ENCODE peak calls at places on chromosomes 7 and 10, in six cellular contexts. R is foreskin fibroblast, N is Peyer's patch, P is AG10803, T is lower lobe of right lung, Q is GM10248. K is an unnamed sample.

GRCh38 chr10:113982745-113983144 is 60.9 kb upstream of the ADRB1 start:
- DNase-seq in P (no peak), R (no peak), N (no peak), Q (peak), T (peak), K (no peak)

GRCh38 chr7:101733713-101734475 is 83.5 kb upstream of the CUX1 start:
- DNase-seq in Q (peak), P (peak), T (peak), N (no peak), R (no peak), K (no peak)

GRCh38 chr10:15232279-15232678 is 63.8 kb upstream of the NMT2 start:
- DNase-seq in P (no peak), R (no peak), N (no peak), T (no peak), Q (no peak), K (no peak)

GRCh38 chr7:141381794-141382453 is 169.3 kb upstream of the AGK start:
- DNase-seq in P (no peak), R (no peak), T (no peak), N (no peak), Q (no peak), K (no peak)

GRCh38 chr7:101696-102376 is 90.5 kb upstream of the FAM20C start:
- DNase-seq in N (no peak), Q (no peak), P (peak), T (no peak), R (peak), K (no peak)

GRCh38 chr10:33955676-33956075 is 621.2 kb upstream of the NRP1 start:
- DNase-seq in R (no peak), N (no peak), P (no peak), Q (no peak), T (no peak), K (no peak)

GRCh38 chr7:73313521-73313906 is 4.9 kb upstream of the NSUN5 start:
- DNase-seq in R (no peak), Q (no peak), P (no peak), T (no peak), N (no peak), K (no peak)

GRCh38 chr10:87635498-87636312 is 24.0 kb upstream of the PAPSS2 start:
- DNase-seq in Q (no peak), T (no peak), N (no peak), P (peak), R (peak), K (no peak)

GRCh38 chr7:54674891-54675290 is 84.1 kb downstream of the SEC61G start:
- DNase-seq in T (no peak), P (no peak), Q (no peak), N (no peak), R (no peak), K (no peak)

GRCh38 chr10:9010093-9010492 is 955.6 kb downstream of the GATA3 start:
- DNase-seq in R (no peak), T (no peak), Q (no peak), P (no peak), N (no peak), K (no peak)

GRCh38 chr10:62005687-62006086 is 104.2 kb downstream of the ARID5B start:
- DNase-seq in N (no peak), R (no peak), T (no peak), P (no peak), Q (no peak), K (no peak)

GRCh38 chr10:30557884-30558283 is 71.7 kb downstream of the LYZL2 start:
- DNase-seq in R (no peak), T (no peak), P (peak), Q (no peak), N (no peak), K (no peak)

GRCh38 chr10:68238371-68238770 is 6.5 kb upstream of the ATOH7 start:
- DNase-seq in Q (no peak), P (no peak), N (no peak), R (no peak), T (no peak), K (no peak)

GRCh38 chr7:21365866-21366624 is 61.8 kb upstream of the SP4 start:
- DNase-seq in N (no peak), T (no peak), Q (no peak), P (no peak), R (no peak), K (no peak)

GRCh38 chr7:140005754-140006503 is 56.8 kb downstream of the PARP12 start:
- DNase-seq in N (no peak), P (peak), R (no peak), Q (no peak), T (no peak), K (peak)

GRCh38 chr7:520503-521161 is 986 bp upstream of the PDGFA start:
- DNase-seq in P (no peak), R (no peak), N (no peak), T (no peak), Q (no peak), K (no peak)

GRCh38 chr7:32204361-32205018 is 134.3 kb upstream of the PDE1C start:
- DNase-seq in T (no peak), N (no peak), R (peak), Q (peak), P (peak), K (no peak)

GRCh38 chr7:155533120-155533826 is 13.1 kb downstream of the CNPY1 start:
- DNase-seq in P (no peak), N (no peak), T (no peak), Q (no peak), R (no peak), K (peak)

GRCh38 chr10:132392811-132393694 is 3.9 kb upstream of the PWWP2B start:
- DNase-seq in T (no peak), R (peak), P (peak), Q (no peak), N (no peak), K (peak)

GRCh38 chr7:91566333-91566732 is 302.1 kb downstream of the FZD1 start:
- DNase-seq in R (no peak), T (no peak), P (no peak), N (no peak), Q (no peak), K (no peak)

GRCh38 chr7:50953820-50954219 is 171.1 kb upstream of the GRB10 start:
- DNase-seq in Q (no peak), P (no peak), N (no peak), T (no peak), R (peak), K (no peak)

GRCh38 chr7:81013036-81013435 is 94.2 kb upstream of the SEMA3C start:
- DNase-seq in Q (no peak), N (no peak), P (peak), R (peak), T (no peak), K (no peak)

GRCh38 chr10:95739046-95739445 is 16.9 kb upstream of the ENTPD1 start:
- DNase-seq in T (no peak), R (no peak), Q (no peak), P (no peak), N (no peak), K (no peak)

GRCh38 chr10:133357293-133358151 is at the start of gene FUOM:
- DNase-seq in P (peak), Q (peak), T (peak), N (peak), R (peak), K (peak)

GRCh38 chr10:43221419-43222293 is 45.2 kb downstream of the RASGEF1A start:
- DNase-seq in N (no peak), Q (no peak), R (no peak), T (peak), P (no peak), K (peak)

DNA sequence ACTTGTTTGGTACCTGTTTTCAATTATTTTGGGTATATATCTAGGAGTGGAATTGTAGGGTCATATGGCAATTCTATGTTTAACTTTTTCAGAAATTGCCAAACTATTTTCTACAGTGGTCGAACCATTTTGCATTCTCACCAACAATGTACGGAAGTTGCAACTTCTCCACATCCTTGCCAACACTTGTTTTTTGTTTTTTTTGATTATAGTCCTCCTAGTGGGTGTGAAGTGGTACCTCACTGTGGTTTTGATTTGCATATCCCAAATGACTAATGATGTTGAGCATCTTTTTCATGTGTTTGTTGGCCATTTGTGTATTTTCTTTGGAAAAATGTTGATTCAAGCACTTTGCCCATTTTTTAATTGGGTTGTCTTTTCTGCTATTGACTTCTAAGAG is 122.1 kb downstream of the RPS24 start:
- DNase-seq in P (no peak), R (no peak), N (no peak), T (no peak), Q (no peak), K (no peak)
- TF ChIP-seq CTCF in P (no peak), R (no peak), N (no peak), T (no peak), Q (no peak), K (peak)

DNA sequence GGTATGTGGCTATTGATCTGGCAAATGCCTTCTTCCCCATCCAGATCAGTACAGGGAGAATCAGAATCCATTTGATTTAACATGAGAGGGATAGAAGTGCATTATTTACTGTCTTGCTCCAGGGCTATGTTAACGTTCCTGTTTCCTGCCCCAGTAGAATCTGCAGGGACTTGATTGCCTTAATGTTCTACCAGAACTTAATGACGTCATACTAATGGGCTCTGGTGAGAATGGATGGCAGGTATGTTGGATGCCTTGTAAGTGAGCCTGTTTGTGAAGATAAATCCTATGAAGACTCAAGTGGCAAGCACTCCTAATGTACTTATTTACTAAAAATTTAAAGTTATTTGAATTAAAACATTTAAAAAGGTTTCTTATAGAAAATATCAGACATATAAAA is 44.5 kb upstream of the CHCHD3 start:
- DNase-seq in R (no peak), P (no peak), N (no peak), Q (no peak), T (no peak), K (no peak)
- TF ChIP-seq CTCF in R (no peak), P (no peak), N (no peak), Q (no peak), T (no peak), K (no peak)

DNA sequence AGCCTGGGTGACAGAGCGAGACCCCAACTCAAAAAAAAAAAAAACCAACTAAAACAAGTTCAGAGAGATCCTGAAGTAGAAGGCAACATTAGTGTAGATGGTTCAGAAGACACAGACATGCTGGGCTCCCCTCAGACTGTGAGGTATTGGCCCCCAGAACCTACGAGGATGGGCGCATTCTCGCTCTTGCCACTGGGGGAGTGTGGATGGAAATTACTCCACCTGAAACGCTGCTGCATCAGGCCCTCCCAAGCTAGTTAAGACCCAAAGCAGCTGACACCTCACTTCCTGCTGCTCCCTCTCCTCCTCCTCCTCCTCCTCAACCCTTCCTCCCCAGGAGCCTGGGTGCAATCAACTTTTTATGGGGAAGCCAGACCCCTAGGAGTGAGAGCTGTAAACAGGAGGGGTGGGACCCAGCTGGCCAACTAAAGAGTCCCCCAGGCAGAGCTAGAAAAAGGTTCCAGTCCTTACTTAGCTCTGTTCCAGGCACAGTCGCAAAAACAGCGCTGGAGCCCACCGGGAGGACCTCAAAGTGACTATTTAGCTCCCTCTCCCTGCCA is 7.4 kb downstream of the SH3PXD2A start:
- DNase-seq in N (no peak), R (no peak), P (no peak), Q (no peak), T (no peak), K (no peak)
- TF ChIP-seq CTCF in N (no peak), R (peak), P (peak), Q (no peak), T (no peak), K (peak)

GRCh38 chr7:120617239-120617638 is 240.7 kb downstream of the TSPAN12 start:
- DNase-seq in P (no peak), Q (no peak), R (no peak), T (no peak), N (no peak), K (no peak)
- TF ChIP-seq CTCF in P (no peak), Q (no peak), R (no peak), T (no peak), N (no peak), K (no peak)

GRCh38 chr10:77715081-77715480 is 77.5 kb upstream of the KCNMA1 start:
- DNase-seq in R (no peak), P (no peak), N (no peak), T (no peak), Q (no peak), K (no peak)
- TF ChIP-seq CTCF in R (no peak), P (no peak), N (no peak), T (no peak), Q (no peak), K (peak)

GRCh38 chr7:123198668-123199652 is 809 bp downstream of the SLC13A1 start:
- DNase-seq in R (no peak), P (no peak), Q (no peak), N (no peak), T (no peak), K (no peak)
- TF ChIP-seq CTCF in R (no peak), P (no peak), Q (no peak), N (no peak), T (no peak), K (no peak)

DNA sequence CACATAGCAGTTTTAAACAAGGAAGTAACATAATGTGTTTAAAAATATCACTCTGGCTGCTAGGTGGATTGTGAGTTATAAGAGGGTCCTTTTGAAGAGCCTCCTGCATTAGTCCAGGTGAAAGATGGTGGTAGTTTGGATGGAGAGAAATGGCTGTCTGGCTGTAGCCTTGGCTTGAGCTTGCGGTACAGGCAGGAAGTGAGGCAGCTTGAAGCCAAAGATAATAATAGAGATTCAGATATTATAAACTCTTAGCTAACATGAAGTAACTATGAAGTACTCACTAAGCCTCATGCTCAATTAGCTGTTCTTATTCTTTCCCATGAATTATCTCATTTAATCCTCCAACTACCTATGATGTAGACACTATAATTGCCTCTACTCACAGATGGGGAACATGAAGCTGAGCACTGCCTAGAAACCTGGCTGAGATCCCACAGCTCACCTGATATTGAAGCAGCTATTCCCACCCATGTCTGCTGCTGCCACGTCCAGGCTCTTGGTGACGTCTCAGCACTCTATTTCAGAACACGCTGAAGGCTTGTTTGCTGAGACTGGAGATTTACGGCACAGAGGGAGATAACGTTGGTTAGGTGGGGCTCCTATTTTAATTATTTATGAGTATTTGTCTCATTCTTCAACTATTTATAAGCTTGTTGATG is 10.4 kb downstream of the C10orf120 start:
- DNase-seq in R (no peak), Q (no peak), N (no peak), P (no peak), T (no peak), K (no peak)
- TF ChIP-seq CTCF in R (no peak), Q (no peak), N (no peak), P (no peak), T (no peak), K (no peak)

GRCh38 chr7:79741684-79742083 is 288.2 kb upstream of the MAGI2 start:
- DNase-seq in T (no peak), Q (no peak), P (no peak), R (no peak), N (no peak), K (no peak)
- TF ChIP-seq CTCF in T (no peak), Q (no peak), P (peak), R (peak), N (no peak), K (peak)

GRCh38 chr10:116263870-116264269 is 9.1 kb downstream of the GFRA1 start:
- DNase-seq in N (no peak), Q (no peak), R (no peak), P (no peak), T (no peak), K (no peak)
- TF ChIP-seq CTCF in N (no peak), Q (no peak), R (no peak), P (no peak), T (no peak), K (no peak)

DNA sequence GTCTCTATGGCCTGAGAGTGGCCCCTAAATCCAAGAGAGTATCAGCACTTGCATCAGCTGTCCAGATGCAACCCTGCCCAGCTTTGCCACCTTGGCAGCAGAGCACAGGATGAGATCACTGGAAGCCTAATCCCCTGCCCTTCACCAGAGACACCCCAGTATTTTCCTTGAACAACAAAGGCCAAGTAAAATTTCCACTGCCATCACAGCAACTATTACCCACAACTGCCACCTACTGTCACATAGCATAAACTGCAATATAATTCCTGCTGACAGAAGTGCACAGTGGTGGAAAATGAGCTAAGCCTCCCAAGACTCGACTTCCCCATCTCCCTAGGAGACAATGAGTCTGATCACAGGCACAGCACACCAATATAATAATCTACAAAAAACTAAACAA is 462.8 kb upstream of the ZWINT start:
- DNase-seq in P (no peak), N (no peak), T (no peak), Q (peak), R (no peak), K (no peak)
- TF ChIP-seq CTCF in P (no peak), N (peak), T (no peak), Q (peak), R (no peak), K (peak)